ENCODE peak calls at places on chromosome X, in eight cellular contexts. Q is transverse colon, E is A549, O is heart left ventricle, S is esophagus muscularis mucosa, L is ovary, I is adrenal gland, K is breast epithelium. R is an unnamed sample.

GRCh38 chrX:75276666-75277065 is 2.8 kb downstream of the UPRT start:
- DNase-seq in K (no peak), O (no peak), S (no peak), L (no peak), E (no peak), I (no peak), Q (no peak), R (no peak)

GRCh38 chrX:139286342-139286741 is 244.2 kb upstream of the F9 start:
- DNase-seq in O (no peak), S (no peak), I (no peak), K (no peak), L (no peak), E (no peak), Q (no peak), R (no peak)

GRCh38 chrX:24153175-24153795 is 3.8 kb downstream of the ZFX start:
- DNase-seq in L (no peak), I (no peak), S (no peak), E (no peak), O (no peak), K (no peak), Q (no peak), R (no peak)

GRCh38 chrX:34956915-34957314 is 14.3 kb downstream of the FAM47B start:
- DNase-seq in K (no peak), Q (no peak), L (no peak), E (peak; percentile 7), S (no peak), O (no peak), I (no peak), R (no peak)

GRCh38 chrX:11553594-11553993 is 112.1 kb downstream of the ARHGAP6 start:
- DNase-seq in L (no peak), K (no peak), E (no peak), I (no peak), Q (no peak), S (no peak), O (no peak), R (no peak)

GRCh38 chrX:150525061-150525919 is 43.1 kb upstream of the MTM1 start:
- DNase-seq in S (no peak), O (peak; percentile 69), Q (no peak), E (no peak), K (peak; percentile 33), I (peak; percentile 64), L (no peak), R (no peak)

GRCh38 chrX:7574325-7574724 is 268.6 kb upstream of the VCX start:
- DNase-seq in K (no peak), E (no peak), O (no peak), I (no peak), L (no peak), Q (no peak), S (no peak), R (no peak)

GRCh38 chrX:101659601-101660063 is at the start of gene ARMCX2:
- DNase-seq in E (no peak), L (peak; percentile 79), S (no peak), O (peak; percentile 59), I (peak; percentile 71), K (peak; percentile 40), Q (peak; percentile 44), R (no peak)

GRCh38 chrX:44494357-44494756 is 48.3 kb downstream of the FUNDC1 start:
- DNase-seq in Q (no peak), S (no peak), L (no peak), E (no peak), K (no peak), I (no peak), O (no peak), R (no peak)

GRCh38 chrX:42684062-42684461 is 93.9 kb downstream of the PPP1R2C start:
- DNase-seq in S (no peak), E (no peak), K (no peak), Q (no peak), L (no peak), O (no peak), I (no peak), R (no peak)

GRCh38 chrX:13837290-13837745 is 20.4 kb upstream of the GPM6B start:
- DNase-seq in E (no peak), I (no peak), L (no peak), O (no peak), S (no peak), Q (no peak), K (no peak), R (no peak)

GRCh38 chrX:71989768-71990167 is 79.1 kb downstream of the NHSL2 start:
- DNase-seq in S (peak; percentile 26), K (no peak), Q (no peak), E (no peak), I (no peak), L (no peak), O (no peak), R (no peak)

GRCh38 chrX:34656467-34656841 is 631 bp downstream of the TMEM47 start:
- DNase-seq in O (peak; percentile 42), E (no peak), K (no peak), S (no peak), I (no peak), Q (no peak), L (peak; percentile 34), R (no peak)

GRCh38 chrX:85907316-85907715 is 140.0 kb downstream of the CHM start:
- DNase-seq in K (no peak), L (no peak), O (no peak), S (no peak), I (no peak), Q (no peak), E (no peak), R (no peak)

GRCh38 chrX:103330601-103331397 is 760 bp downstream of the TCEAL7 start:
- DNase-seq in L (peak; percentile 33), Q (no peak), K (no peak), E (no peak), I (no peak), S (no peak), O (no peak), R (no peak)

DNA sequence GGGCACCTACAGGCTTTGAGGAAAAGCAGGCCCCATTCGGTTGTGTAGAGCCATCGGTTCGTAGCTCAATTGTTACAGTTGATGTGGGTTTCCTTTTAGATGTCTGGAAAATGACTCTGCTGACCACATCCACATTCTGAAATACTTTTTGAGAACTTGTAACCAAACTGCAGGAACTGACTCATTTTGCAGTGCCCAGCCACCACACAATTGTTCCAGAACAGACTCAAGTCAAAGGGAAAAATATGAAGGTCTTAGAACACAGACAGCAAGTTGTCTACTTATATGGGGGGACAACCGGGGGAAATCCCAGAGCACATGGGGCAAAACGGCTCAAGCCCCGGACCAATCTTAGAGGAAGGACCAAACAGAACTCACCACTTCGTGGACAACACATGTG is 557.6 kb upstream of the DIPK2B start:
- DNase-seq in O (no peak), I (no peak), L (no peak), E (no peak), K (no peak), S (no peak), Q (peak; percentile 17), R (no peak)
- H3K4me1 ChIP-seq in O (peaks cover 27% of the 10 kb centered on the region), I (no peaks in the 10 kb centered on the region), L (peaks cover 2% of the 10 kb centered on the region), E (peaks cover 67% of the 10 kb centered on the region), K (no peaks in the 10 kb centered on the region), S (no peaks in the 10 kb centered on the region), Q (no peaks in the 10 kb centered on the region), R (peaks cover 6% of the 10 kb centered on the region)

DNA sequence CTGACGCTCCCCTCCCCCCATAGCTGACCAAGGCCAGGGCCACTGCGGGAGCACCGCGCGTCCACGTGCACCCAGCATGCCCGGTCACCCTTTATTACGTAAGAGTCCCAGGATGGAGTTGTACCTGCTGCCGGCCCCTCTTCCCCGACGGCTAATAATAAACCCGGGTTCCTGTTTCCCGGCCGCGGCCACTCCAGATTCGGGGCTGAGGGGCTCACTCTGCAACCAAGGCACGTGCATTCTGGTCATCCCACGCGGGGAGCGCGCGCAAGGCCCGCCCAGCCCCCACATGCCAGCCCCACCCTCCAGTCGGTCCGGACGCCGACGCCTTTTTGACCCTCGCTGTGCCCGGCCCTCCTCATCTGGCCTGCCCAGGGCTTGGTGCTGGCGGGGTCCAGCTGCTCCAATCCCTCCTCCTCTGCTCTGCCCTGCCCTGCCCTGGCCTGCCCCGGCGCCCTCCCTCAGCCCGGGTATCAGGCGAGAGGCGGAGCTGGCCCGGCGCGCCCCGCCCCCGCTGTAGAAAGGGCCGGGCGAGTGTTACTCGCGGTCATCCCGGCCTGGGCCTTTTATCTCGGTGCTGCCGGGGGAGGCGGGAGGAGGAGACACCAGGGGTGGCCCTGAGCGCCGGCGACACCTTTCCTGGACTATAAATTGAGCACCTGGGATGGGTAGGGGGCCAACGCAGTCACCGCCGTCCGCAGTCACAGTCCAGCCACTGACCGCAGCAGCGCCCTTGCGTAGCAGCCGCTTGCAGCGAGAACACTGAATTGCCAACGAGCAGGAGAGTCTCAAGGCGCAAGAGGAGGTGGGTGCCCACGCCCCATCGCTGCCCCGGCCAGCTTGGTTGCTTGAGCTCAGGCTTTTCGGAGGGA is 2.6 kb downstream of the MID1IP1 start:
- DNase-seq in K (peak; percentile 66), Q (peak; percentile 88), S (peak; percentile 93), I (peak; percentile 86), O (peak; percentile 90), L (peak; percentile 82), E (peak; percentile 69), R (peak; percentile 3)
- TF ChIP-seq POLR2A in K (peak; percentile 57), Q (peak; percentile 91), S (peak; percentile 65), I (peak; percentile 90), O (no peak), L (peak; percentile 55), E (peak; percentile 84), R (no peak)

DNA sequence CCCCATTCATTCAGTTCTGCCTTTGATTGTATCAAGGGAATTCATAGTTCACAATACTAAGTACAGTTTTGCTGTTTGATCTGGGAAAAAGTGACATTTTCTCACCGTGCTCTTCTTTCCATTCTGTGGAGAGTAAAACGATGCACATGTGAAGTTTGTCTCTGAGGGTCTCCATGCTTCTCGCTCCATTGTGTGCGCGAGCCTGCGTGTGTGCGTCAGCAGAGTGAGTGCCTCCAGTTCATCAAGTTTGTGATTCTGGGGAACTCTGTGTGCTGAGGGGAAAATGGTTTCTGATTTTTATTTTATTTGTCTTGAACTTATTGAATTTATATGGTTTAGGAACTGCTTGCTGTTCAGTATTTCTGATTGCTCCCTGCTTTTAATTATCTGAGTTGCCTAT is 2.0 kb downstream of the STK26 start:
- DNase-seq in K (no peak), I (no peak), S (no peak), Q (no peak), E (no peak), O (no peak), L (no peak), R (no peak)
- H3K4me1 ChIP-seq in K (no peaks in the 10 kb centered on the region), I (peaks cover 6% of the 10 kb centered on the region), S (peaks cover 14% of the 10 kb centered on the region), Q (no peaks in the 10 kb centered on the region), E (peaks cover 6% of the 10 kb centered on the region), O (peaks cover 5% of the 10 kb centered on the region), L (peaks cover 3% of the 10 kb centered on the region), R (no peaks in the 10 kb centered on the region)

DNA sequence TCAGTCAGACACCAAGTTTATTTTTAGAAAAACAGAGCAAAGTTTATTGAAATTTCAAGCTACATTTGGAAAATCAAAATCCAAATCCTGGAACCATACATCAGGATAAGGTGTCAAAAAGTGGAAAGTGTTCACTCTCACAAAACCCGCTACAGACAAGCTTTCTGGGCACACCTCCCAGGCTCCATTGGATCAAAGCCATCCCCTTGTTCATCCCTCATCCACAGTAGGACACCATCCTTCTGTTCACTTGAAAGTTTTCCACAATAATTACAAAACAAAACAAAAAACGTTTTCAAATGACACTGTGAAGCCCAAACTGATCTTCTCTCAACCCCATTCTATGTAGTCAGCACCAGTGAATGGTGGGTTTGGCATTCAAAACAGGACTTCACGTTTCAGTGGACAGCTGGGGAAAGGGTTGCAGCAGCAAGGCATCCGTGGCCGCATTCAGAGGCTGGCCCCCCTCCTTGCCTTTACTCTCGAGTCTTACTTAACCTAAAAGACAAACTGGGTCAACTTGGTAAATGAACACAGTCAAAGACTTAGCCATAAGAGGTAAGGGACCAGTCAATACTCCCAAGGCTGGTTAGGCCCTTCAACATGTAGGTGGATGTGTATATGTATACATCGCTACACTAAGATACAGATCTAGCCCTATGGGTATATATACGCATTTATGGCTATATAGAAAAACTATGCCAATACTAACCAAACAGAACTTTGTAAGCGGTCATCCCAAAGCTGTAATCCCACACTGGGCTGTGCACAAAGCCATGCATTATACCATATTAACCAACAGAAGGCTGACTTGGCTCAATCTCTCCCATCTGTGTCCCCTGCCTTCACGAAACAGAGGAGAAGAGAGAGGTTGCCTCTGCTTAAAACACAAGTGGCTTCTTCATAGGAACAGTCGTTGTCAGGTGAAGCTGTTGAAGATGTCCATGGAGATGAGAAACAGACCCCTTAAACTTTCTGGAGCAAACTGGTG is 62.1 kb downstream of the TSC22D3 start:
- DNase-seq in S (no peak), I (no peak), K (no peak), O (no peak), Q (peak; percentile 19), E (no peak), L (no peak), R (no peak)
- TF ChIP-seq POLR2A in S (no peak), I (no peak), K (peak; percentile 5), O (no peak), Q (peak; percentile 16), E (no peak), L (no peak), R (no peak)